ENCODE peak calls at places on chromosomes 2 and 18, in six cellular contexts. One of them, this sample, is unnamed.

GRCh38 chr2:241561811-241562210 is 3.3 kb downstream of the BOK start:
- DNase-seq in stomach: peak; percentile 76
- DNase-seq in tibial nerve: peak; percentile 24
- DNase-seq in A549: no peak
- DNase-seq in ovary: peak; percentile 88
- DNase-seq in transverse colon: peak; percentile 50
- DNase-seq in this sample: peak; percentile 91

GRCh38 chr2:95122197-95122551 is 566 bp upstream of the MRPS5 start:
- DNase-seq in A549: no peak
- DNase-seq in stomach: no peak
- DNase-seq in transverse colon: no peak
- DNase-seq in tibial nerve: no peak
- DNase-seq in ovary: no peak
- DNase-seq in this sample: no peak

GRCh38 chr2:170088776-170089175 is 89.2 kb upstream of the MYO3B start:
- DNase-seq in A549: no peak
- DNase-seq in stomach: no peak
- DNase-seq in ovary: no peak
- DNase-seq in transverse colon: no peak
- DNase-seq in tibial nerve: no peak
- DNase-seq in this sample: no peak

GRCh38 chr2:201858781-201859180 is 52.4 kb downstream of the CDK15 start:
- DNase-seq in transverse colon: peak; percentile 21
- DNase-seq in ovary: peak; percentile 55
- DNase-seq in tibial nerve: peak; percentile 18
- DNase-seq in A549: no peak
- DNase-seq in stomach: no peak
- DNase-seq in this sample: peak; percentile 87

GRCh38 chr2:124437811-124438210 is 412.7 kb downstream of the CNTNAP5 start:
- DNase-seq in stomach: no peak
- DNase-seq in tibial nerve: no peak
- DNase-seq in A549: no peak
- DNase-seq in transverse colon: no peak
- DNase-seq in ovary: no peak
- DNase-seq in this sample: no peak

GRCh38 chr18:10234281-10234680 is 220.2 kb upstream of the APCDD1 start:
- DNase-seq in ovary: no peak
- DNase-seq in A549: no peak
- DNase-seq in transverse colon: no peak
- DNase-seq in stomach: no peak
- DNase-seq in tibial nerve: no peak
- DNase-seq in this sample: no peak

GRCh38 chr2:99066075-99066557 is 75.4 kb upstream of the C2orf15 start:
- DNase-seq in ovary: no peak
- DNase-seq in A549: peak; percentile 13
- DNase-seq in tibial nerve: no peak
- DNase-seq in stomach: no peak
- DNase-seq in transverse colon: no peak
- DNase-seq in this sample: no peak

GRCh38 chr2:127625146-127625943 is 20.6 kb upstream of the GPR17 start:
- DNase-seq in A549: no peak
- DNase-seq in tibial nerve: no peak
- DNase-seq in stomach: no peak
- DNase-seq in transverse colon: peak; percentile 6
- DNase-seq in ovary: no peak
- DNase-seq in this sample: peak; percentile 68

GRCh38 chr2:233165895-233166661 is 85.4 kb upstream of the ATG16L1 start:
- DNase-seq in transverse colon: peak; percentile 66
- DNase-seq in stomach: peak; percentile 33
- DNase-seq in A549: peak; percentile 28
- DNase-seq in ovary: no peak
- DNase-seq in tibial nerve: peak; percentile 51
- DNase-seq in this sample: peak; percentile 71

GRCh38 chr2:151815821-151816489 is 12.3 kb downstream of the ARL5A start:
- DNase-seq in A549: no peak
- DNase-seq in stomach: no peak
- DNase-seq in tibial nerve: no peak
- DNase-seq in transverse colon: no peak
- DNase-seq in ovary: no peak
- DNase-seq in this sample: no peak
- TF ChIP-seq EP300 in A549: no peak
- TF ChIP-seq EP300 in stomach: no peak
- TF ChIP-seq EP300 in tibial nerve: no peak
- TF ChIP-seq EP300 in transverse colon: no peak
- TF ChIP-seq EP300 in ovary: no peak
- TF ChIP-seq EP300 in this sample: no peak

GRCh38 chr2:172021955-172022354 is 22.2 kb downstream of the METAP1D start:
- DNase-seq in transverse colon: no peak
- DNase-seq in tibial nerve: no peak
- DNase-seq in A549: no peak
- DNase-seq in ovary: no peak
- DNase-seq in stomach: no peak
- DNase-seq in this sample: no peak

DNA sequence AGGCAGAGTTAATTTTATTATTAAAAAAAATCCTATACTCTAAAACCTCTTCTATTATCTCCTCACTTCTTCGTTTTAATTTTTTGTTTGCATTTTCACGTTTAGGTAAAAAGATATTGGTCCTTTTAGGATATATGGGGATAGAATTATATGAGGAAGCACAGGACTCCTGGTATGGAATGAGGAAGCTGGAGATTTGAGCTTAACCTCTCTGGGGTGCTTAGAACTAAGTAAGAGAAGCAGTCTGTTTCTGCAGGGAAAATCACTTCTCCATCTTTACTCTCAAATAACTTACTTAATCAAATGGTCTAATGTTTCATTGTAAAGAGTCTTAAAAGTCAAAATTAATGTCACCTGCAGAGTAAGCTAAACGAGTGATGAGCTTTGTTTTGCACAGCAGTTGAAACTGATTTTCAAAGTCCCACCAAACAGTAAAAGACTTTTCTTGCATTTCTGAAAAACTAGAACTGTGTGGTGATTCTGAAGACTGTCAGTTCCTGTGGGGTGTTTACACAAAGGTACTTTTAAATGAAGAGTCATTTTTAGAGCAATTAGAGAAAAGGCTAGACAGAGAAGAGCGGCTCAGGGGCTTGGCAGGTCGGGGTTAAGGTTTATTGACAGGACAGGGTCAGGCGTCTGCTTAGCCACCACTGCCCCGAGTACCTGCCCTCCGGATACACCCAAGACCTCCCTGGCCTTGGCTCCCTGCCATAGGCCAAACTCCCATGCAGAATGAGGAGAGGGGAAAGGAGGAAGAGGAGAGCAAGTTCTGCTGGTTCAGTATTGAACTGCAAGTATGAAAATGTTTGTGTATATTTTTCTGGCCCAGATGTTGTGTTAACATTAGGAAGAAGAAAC is 21.6 kb downstream of the METAP1D start:
- DNase-seq in tibial nerve: no peak
- DNase-seq in stomach: no peak
- DNase-seq in ovary: no peak
- DNase-seq in A549: no peak
- DNase-seq in transverse colon: no peak
- DNase-seq in this sample: no peak
- TF ChIP-seq EP300 in tibial nerve: no peak
- TF ChIP-seq EP300 in stomach: no peak
- TF ChIP-seq EP300 in ovary: no peak
- TF ChIP-seq EP300 in A549: no peak
- TF ChIP-seq EP300 in transverse colon: no peak
- TF ChIP-seq EP300 in this sample: no peak

GRCh38 chr2:223058952-223059716 is 7.1 kb downstream of the KCNE4 start:
- DNase-seq in transverse colon: peak; percentile 43
- DNase-seq in A549: peak; percentile 44
- DNase-seq in tibial nerve: no peak
- DNase-seq in ovary: no peak
- DNase-seq in stomach: peak; percentile 71
- DNase-seq in this sample: no peak
- TF ChIP-seq EP300 in transverse colon: no peak
- TF ChIP-seq EP300 in A549: no peak
- TF ChIP-seq EP300 in tibial nerve: no peak
- TF ChIP-seq EP300 in ovary: no peak
- TF ChIP-seq EP300 in stomach: no peak
- TF ChIP-seq EP300 in this sample: no peak

GRCh38 chr2:205032093-205032551 is 486.8 kb downstream of the PARD3B start:
- DNase-seq in A549: no peak
- DNase-seq in tibial nerve: no peak
- DNase-seq in ovary: no peak
- DNase-seq in transverse colon: no peak
- DNase-seq in stomach: no peak
- DNase-seq in this sample: no peak

GRCh38 chr2:205025580-205026240 is 480.4 kb downstream of the PARD3B start:
- DNase-seq in ovary: no peak
- DNase-seq in transverse colon: no peak
- DNase-seq in A549: no peak
- DNase-seq in tibial nerve: no peak
- DNase-seq in stomach: no peak
- DNase-seq in this sample: no peak

GRCh38 chr2:205033431-205033830 is 488.2 kb downstream of the PARD3B start:
- DNase-seq in transverse colon: no peak
- DNase-seq in A549: no peak
- DNase-seq in tibial nerve: no peak
- DNase-seq in ovary: no peak
- DNase-seq in stomach: no peak
- DNase-seq in this sample: no peak

GRCh38 chr2:205034034-205034433 is 488.8 kb downstream of the PARD3B start:
- DNase-seq in transverse colon: no peak
- DNase-seq in tibial nerve: no peak
- DNase-seq in A549: no peak
- DNase-seq in stomach: no peak
- DNase-seq in ovary: no peak
- DNase-seq in this sample: no peak

GRCh38 chr2:205030695-205031094 is 485.4 kb downstream of the PARD3B start:
- DNase-seq in transverse colon: no peak
- DNase-seq in stomach: no peak
- DNase-seq in A549: no peak
- DNase-seq in tibial nerve: no peak
- DNase-seq in ovary: no peak
- DNase-seq in this sample: no peak
- TF ChIP-seq EP300 in transverse colon: no peak
- TF ChIP-seq EP300 in stomach: no peak
- TF ChIP-seq EP300 in A549: no peak
- TF ChIP-seq EP300 in tibial nerve: no peak
- TF ChIP-seq EP300 in ovary: no peak
- TF ChIP-seq EP300 in this sample: no peak

GRCh38 chr2:19543271-19544019 is 185.0 kb upstream of the OSR1 start:
- DNase-seq in transverse colon: no peak
- DNase-seq in stomach: no peak
- DNase-seq in A549: no peak
- DNase-seq in tibial nerve: no peak
- DNase-seq in ovary: no peak
- DNase-seq in this sample: no peak
- TF ChIP-seq EP300 in transverse colon: no peak
- TF ChIP-seq EP300 in stomach: no peak
- TF ChIP-seq EP300 in A549: no peak
- TF ChIP-seq EP300 in tibial nerve: no peak
- TF ChIP-seq EP300 in ovary: no peak
- TF ChIP-seq EP300 in this sample: no peak